ENCODE peak calls at places on chromosomes 13 and 19, in six cellular contexts. V, S, M, A, Y and R are unnamed samples.

GRCh38 chr13:112182251-112182650 is 115.3 kb downstream of the SOX1 start:
- DNase-seq in S (no peak), Y (no peak), V (no peak), A (no peak), M (no peak), R (no peak)

GRCh38 chr19:34313188-34313587 is 51.8 kb upstream of the GPI start:
- DNase-seq in Y (peak), V (peak), M (no peak), S (no peak), A (no peak), R (no peak)

GRCh38 chr19:8638078-8638619 is 7.7 kb downstream of the NFILZ start:
- DNase-seq in Y (no peak), V (no peak), S (no peak), M (no peak), A (peak), R (no peak)

GRCh38 chr13:101082441-101082840 is 333.9 kb downstream of the NALCN start:
- DNase-seq in Y (no peak), S (no peak), A (no peak), M (no peak), V (no peak), R (no peak)

GRCh38 chr19:991174-991931 is 7.2 kb downstream of the WDR18 start:
- DNase-seq in A (peak), Y (no peak), S (peak), M (peak), V (peak), R (peak)

GRCh38 chr19:43768273-43769050 is 12.3 kb downstream of the KCNN4 start:
- DNase-seq in M (no peak), S (no peak), V (peak), A (no peak), Y (no peak), R (no peak)

GRCh38 chr13:113545931-113546516 is 38.5 kb upstream of the TFDP1 start:
- DNase-seq in Y (no peak), V (no peak), S (no peak), M (no peak), A (no peak), R (no peak)

GRCh38 chr19:38941979-38942378 is 11.2 kb downstream of the MRPS12 start:
- DNase-seq in V (no peak), Y (no peak), S (no peak), M (no peak), A (no peak), R (peak)

GRCh38 chr13:111904166-111904565 is 162.8 kb upstream of the SOX1 start:
- DNase-seq in A (no peak), M (no peak), S (no peak), V (no peak), Y (no peak), R (no peak)

GRCh38 chr13:88417801-88418200 is 746.6 kb downstream of the SLITRK5 start:
- DNase-seq in M (no peak), Y (no peak), A (no peak), S (no peak), V (no peak), R (no peak)

GRCh38 chr19:36488816-36489138 is 584 bp downstream of the ZNF566 start:
- DNase-seq in M (peak), A (no peak), S (no peak), Y (no peak), V (no peak), R (peak)

GRCh38 chr13:78046349-78046748 is 127.7 kb upstream of the EDNRB start:
- DNase-seq in A (no peak), Y (no peak), V (no peak), S (no peak), M (no peak), R (no peak)

GRCh38 chr19:510606-511100 is 3.4 kb downstream of the TPGS1 start:
- DNase-seq in V (peak), S (peak), A (peak), M (peak), Y (peak), R (peak)

GRCh38 chr19:47381653-47382279 is 32.7 kb downstream of the DHX34 start:
- DNase-seq in V (no peak), A (no peak), M (peak), Y (no peak), S (peak), R (peak)

GRCh38 chr19:18764591-18765051 is 26.5 kb downstream of the COMP start:
- DNase-seq in V (no peak), A (no peak), Y (no peak), S (no peak), M (no peak), R (no peak)

GRCh38 chr13:83215627-83216026 is 666.6 kb downstream of the SLITRK1 start:
- DNase-seq in V (no peak), S (no peak), Y (peak), M (no peak), A (no peak), R (no peak)

GRCh38 chr13:28181413-28181812 is 43.1 kb downstream of the PAN3 start:
- DNase-seq in M (no peak), S (no peak), A (no peak), Y (peak), V (no peak), R (no peak)

GRCh38 chr13:98930014-98930625 is 47.7 kb downstream of the DOCK9 start:
- DNase-seq in S (no peak), A (no peak), V (no peak), Y (no peak), M (no peak), R (no peak)

GRCh38 chr13:107339209-107339608 is 771.3 kb upstream of the ARGLU1 start:
- DNase-seq in V (no peak), A (no peak), S (no peak), M (no peak), Y (no peak), R (no peak)

GRCh38 chr19:29259153-29259552 is 46.2 kb upstream of the UQCRFS1 start:
- DNase-seq in S (no peak), Y (no peak), V (no peak), M (peak), A (peak), R (no peak)

GRCh38 chr13:23735329-23735728 is 153.9 kb downstream of the MIPEP start:
- DNase-seq in M (no peak), Y (no peak), V (no peak), A (no peak), S (no peak), R (no peak)

GRCh38 chr19:7783991-7784421 is 21.0 kb downstream of the CLEC4M start:
- DNase-seq in A (peak), S (no peak), M (no peak), V (no peak), Y (peak), R (no peak)

GRCh38 chr19:35911173-35911572 is 3.1 kb upstream of the TYROBP start:
- DNase-seq in Y (peak), M (no peak), V (no peak), A (no peak), S (no peak), R (no peak)

GRCh38 chr13:40170982-40171381 is 495.5 kb downstream of the FOXO1 start:
- DNase-seq in S (no peak), V (no peak), Y (peak), M (no peak), A (no peak), R (no peak)

GRCh38 chr13:99619207-99619606 is 117.9 kb downstream of the TM9SF2 start:
- DNase-seq in M (no peak), Y (no peak), V (no peak), S (no peak), A (no peak), R (no peak)

GRCh38 chr13:95185851-95186250 is 115.4 kb downstream of the ABCC4 start:
- DNase-seq in S (peak), Y (no peak), M (peak), A (no peak), V (no peak), R (no peak)

GRCh38 chr13:40146586-40147240 is 491.3 kb downstream of the COG6 start:
- DNase-seq in S (peak), M (no peak), A (no peak), Y (peak), V (no peak), R (no peak)

GRCh38 chr13:113639661-113640262 is 18.2 kb downstream of the ATP4B start:
- DNase-seq in S (no peak), M (no peak), A (no peak), Y (no peak), V (peak), R (no peak)

GRCh38 chr13:76647550-76647949 is 238.7 kb downstream of the KCTD12 start:
- DNase-seq in S (no peak), M (no peak), Y (peak), V (no peak), A (no peak), R (no peak)

DNA sequence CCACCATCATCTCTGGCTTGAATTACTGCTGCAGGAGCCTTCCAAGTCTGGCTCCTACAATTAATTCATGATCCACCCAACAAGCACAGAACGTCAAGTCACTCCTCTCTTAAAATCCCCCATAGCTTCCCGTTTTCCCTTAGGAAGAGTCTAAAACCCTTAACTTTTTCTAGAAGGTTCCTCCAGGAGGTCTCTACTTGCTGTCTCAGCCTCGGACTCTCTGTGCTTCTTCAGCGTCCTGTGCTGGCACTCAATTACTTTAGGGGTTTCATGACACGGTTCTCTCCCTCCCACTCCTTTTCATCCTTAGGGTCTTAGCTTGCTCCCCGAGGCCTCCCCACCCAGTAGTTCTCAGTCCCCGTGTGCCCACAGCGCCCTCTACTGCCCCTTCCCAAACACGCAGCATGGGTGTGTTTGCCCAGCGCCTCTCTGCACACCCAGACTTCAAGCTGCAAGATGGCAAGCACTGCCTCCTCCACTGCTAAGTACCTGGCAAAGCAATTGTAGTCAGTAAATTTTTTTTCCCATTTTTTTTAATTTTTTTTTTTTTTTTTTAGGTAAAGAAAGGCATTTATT is 25.8 kb upstream of the MAP3K10 start:
- DNase-seq in M (peak), A (peak), S (peak), Y (no peak), V (peak), R (peak)
- TF ChIP-seq CTCF in M (peak), A (peak), S (peak), Y (peak), V (peak), R (peak)

GRCh38 chr19:45913874-45914830 is at the start of gene NANOS2:
- DNase-seq in S (no peak), Y (no peak), A (peak), M (peak), V (no peak), R (no peak)
- TF ChIP-seq CTCF in S (no peak), Y (peak), A (peak), M (no peak), V (no peak), R (peak)

GRCh38 chr13:39129253-39129652 is 91.0 kb downstream of the NHLRC3 start:
- DNase-seq in V (no peak), Y (no peak), S (no peak), M (no peak), A (no peak), R (no peak)

GRCh38 chr13:39134574-39134973 is 96.3 kb downstream of the NHLRC3 start:
- DNase-seq in V (no peak), Y (no peak), S (no peak), M (no peak), A (no peak), R (no peak)

GRCh38 chr13:39133781-39134180 is 95.5 kb downstream of the NHLRC3 start:
- DNase-seq in M (no peak), Y (no peak), V (no peak), A (no peak), S (no peak), R (no peak)

GRCh38 chr13:39130298-39130697 is 92.0 kb downstream of the NHLRC3 start:
- DNase-seq in Y (no peak), S (no peak), V (no peak), M (no peak), A (no peak), R (no peak)

GRCh38 chr13:39132286-39132685 is 94.0 kb downstream of the NHLRC3 start:
- DNase-seq in Y (peak), M (no peak), V (no peak), S (no peak), A (no peak), R (no peak)
- TF ChIP-seq CTCF in Y (no peak), M (no peak), V (no peak), S (no peak), A (no peak), R (no peak)

GRCh38 chr19:55227241-55228014 is 1.1 kb downstream of the TMEM86B start:
- DNase-seq in M (no peak), S (no peak), Y (no peak), V (no peak), A (no peak), R (no peak)
- TF ChIP-seq CTCF in M (no peak), S (no peak), Y (no peak), V (no peak), A (no peak), R (no peak)

GRCh38 chr13:74136089-74136658 is 2.0 kb upstream of the KLF12 start:
- DNase-seq in S (peak), A (peak), V (peak), M (peak), Y (peak), R (peak)
- TF ChIP-seq CTCF in S (no peak), A (no peak), V (no peak), M (no peak), Y (peak), R (no peak)

GRCh38 chr13:110507678-110508381 is 53.7 kb downstream of the RAB20 start:
- DNase-seq in Y (no peak), A (no peak), V (peak), S (no peak), M (no peak), R (no peak)
- TF ChIP-seq CTCF in Y (peak), A (no peak), V (no peak), S (no peak), M (no peak), R (no peak)

GRCh38 chr19:5050905-5051304 is 82.0 kb downstream of the KDM4B start:
- DNase-seq in Y (no peak), M (no peak), S (no peak), A (no peak), V (no peak), R (no peak)

GRCh38 chr19:5053661-5054060 is 84.7 kb downstream of the KDM4B start:
- DNase-seq in Y (no peak), S (no peak), M (no peak), A (no peak), V (no peak), R (no peak)

GRCh38 chr19:5052945-5053485 is 84.1 kb downstream of the KDM4B start:
- DNase-seq in V (no peak), S (no peak), Y (no peak), A (no peak), M (no peak), R (no peak)

GRCh38 chr19:5051619-5052018 is 82.7 kb downstream of the KDM4B start:
- DNase-seq in Y (no peak), V (no peak), S (no peak), M (no peak), A (no peak), R (no peak)

GRCh38 chr19:5052515-5052914 is 83.6 kb downstream of the KDM4B start:
- DNase-seq in M (no peak), A (no peak), Y (no peak), V (no peak), S (no peak), R (no peak)
- TF ChIP-seq CTCF in M (no peak), A (peak), Y (peak), V (no peak), S (no peak), R (no peak)

DNA sequence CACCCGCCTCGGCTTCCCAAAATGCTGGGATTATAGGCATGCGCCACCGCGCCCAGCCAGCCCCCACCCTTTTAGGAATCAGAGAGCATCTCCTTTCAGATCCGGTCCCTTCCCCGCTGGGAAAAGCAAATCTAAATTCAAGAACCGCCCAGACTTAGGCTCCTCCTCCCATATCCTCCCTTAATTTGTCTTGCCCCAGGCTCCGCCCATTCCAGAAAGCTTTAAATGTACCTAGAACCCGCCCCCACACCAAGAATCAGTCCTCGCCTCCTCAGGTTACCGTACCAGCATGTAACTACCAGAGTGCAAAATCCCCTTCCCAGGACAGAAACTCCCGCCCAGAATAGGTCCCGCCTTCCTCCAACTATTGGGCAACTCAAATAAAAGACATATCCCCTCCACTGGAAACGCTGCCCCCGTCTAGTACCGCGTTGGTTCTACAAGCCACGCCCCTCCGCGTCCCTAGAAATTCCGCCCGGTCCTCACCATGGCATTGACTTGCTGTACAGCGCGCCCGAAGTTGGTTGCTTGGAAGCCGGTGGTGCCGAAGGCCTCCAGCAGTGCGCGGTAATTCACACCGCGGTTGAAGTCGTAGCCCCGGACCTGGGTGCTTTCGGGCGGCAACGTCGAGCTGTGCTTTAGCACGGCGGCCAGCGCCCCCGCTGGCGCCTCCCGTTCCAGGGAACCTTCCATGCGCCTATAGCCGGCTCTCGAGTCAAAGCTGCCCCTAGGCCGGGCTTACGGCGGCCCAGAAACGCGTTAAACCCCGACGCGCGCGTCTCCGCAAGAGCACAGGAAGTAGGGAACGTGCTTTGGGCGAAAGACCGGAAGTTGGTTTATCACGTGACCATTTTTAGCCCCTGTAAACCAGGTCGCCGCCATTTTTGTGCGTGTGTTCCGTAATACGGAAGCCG is at the start of gene DHPS:
- DNase-seq in V (peak), A (peak), M (peak), Y (peak), S (peak), R (peak)
- TF ChIP-seq CTCF in V (no peak), A (no peak), M (no peak), Y (peak), S (no peak), R (no peak)